ENCODE peak calls at places on chromosomes 2 and 18, in four cellular contexts. S is NCI-H460, E is breast epithelium, P is endothelial cell. B is an unnamed sample.

GRCh38 chr2:72116081-72116533 is 31.6 kb downstream of the CYP26B1 start:
- DNase-seq in S (peak), E (no peak), P (peak), B (no peak)

GRCh38 chr2:190235101-190235500 is 84.5 kb downstream of the HIBCH start:
- DNase-seq in S (no peak), E (no peak), P (no peak), B (no peak)

GRCh38 chr2:197866449-197866848 is 62.1 kb downstream of the PLCL1 start:
- DNase-seq in S (no peak), E (no peak), P (no peak), B (no peak)

GRCh38 chr2:109683452-109683851 is 69.3 kb downstream of the SOWAHC start:
- DNase-seq in S (no peak), E (no peak), P (no peak), B (no peak)

GRCh38 chr2:31365348-31365747 is 49.2 kb downstream of the XDH start:
- DNase-seq in S (no peak), E (no peak), P (no peak), B (no peak)

GRCh38 chr2:237297421-237298155 is 116.4 kb downstream of the COL6A3 start:
- DNase-seq in S (no peak), E (no peak), P (no peak), B (no peak)

GRCh38 chr18:46748466-46748865 is 8.4 kb downstream of the ST8SIA5 start:
- DNase-seq in S (no peak), E (no peak), P (no peak), B (no peak)

GRCh38 chr18:52190630-52191029 is 149.4 kb upstream of the DCC start:
- DNase-seq in S (no peak), E (no peak), P (no peak), B (no peak)

GRCh38 chr2:149901231-149901859 is 313.8 kb upstream of the MMADHC start:
- DNase-seq in S (no peak), E (no peak), P (no peak), B (no peak)

GRCh38 chr2:54483426-54483825 is 27.3 kb downstream of the SPTBN1 start:
- DNase-seq in S (no peak), E (no peak), P (no peak), B (no peak)

GRCh38 chr2:113135354-113135753 is 8.0 kb downstream of the IL1RN start:
- DNase-seq in S (no peak), E (no peak), P (no peak), B (no peak)

GRCh38 chr2:222813177-222813843 is 47.5 kb upstream of the ACSL3 start:
- DNase-seq in S (peak), E (no peak), P (no peak), B (no peak)

GRCh38 chr2:130729311-130730299 is 735 bp downstream of the GPR148 start:
- DNase-seq in S (no peak), E (no peak), P (no peak), B (no peak)

GRCh38 chr2:133342283-133342895 is 225.9 kb downstream of the NCKAP5 start:
- DNase-seq in S (no peak), E (no peak), P (no peak), B (no peak)

GRCh38 chr18:79570266-79571201 is 109.1 kb upstream of the CTDP1 start:
- DNase-seq in S (no peak), E (peak), P (no peak), B (no peak)

GRCh38 chr2:182559623-182560022 is 132.8 kb upstream of the PDE1A start:
- DNase-seq in S (no peak), E (no peak), P (no peak), B (no peak)

GRCh38 chr18:79804130-79804772 is 6.5 kb downstream of the KCNG2 start:
- DNase-seq in S (no peak), E (peak), P (no peak), B (no peak)

GRCh38 chr2:101057051-101057933 is 55.2 kb downstream of the RPL31 start:
- DNase-seq in S (no peak), E (no peak), P (no peak), B (no peak)

GRCh38 chr2:217785544-217786045 is 217.2 kb downstream of the TNS1 start:
- DNase-seq in S (peak), E (peak), P (peak), B (peak)

GRCh38 chr18:50133526-50133925 is 61.4 kb downstream of the MYO5B start:
- DNase-seq in S (no peak), E (no peak), P (no peak), B (no peak)

GRCh38 chr18:30632058-30632718 is 410.4 kb downstream of the DSC3 start:
- DNase-seq in S (no peak), E (no peak), P (no peak), B (no peak)

GRCh38 chr2:144705328-144706245 is 185.7 kb upstream of the ZEB2 start:
- DNase-seq in S (no peak), E (no peak), P (no peak), B (no peak)

B was measured in KG1.